ENCODE peak calls at places on chromosomes 4 and X, in seven cellular contexts. M, Z, X, E, N, V and W are unnamed samples.

GRCh38 chr4:76990288-76991080 is 40.9 kb downstream of the SEPTIN11 start:
- DNase-seq in M (peak; percentile 92), Z (no peak), X (no peak), E (no peak), N (no peak), V (peak; percentile 96), W (no peak)

GRCh38 chrX:54479471-54480122 is 16.4 kb downstream of the FGD1 start:
- DNase-seq in M (no peak), Z (no peak), X (no peak), E (peak; percentile 70), N (no peak), V (no peak), W (no peak)

GRCh38 chr4:1208266-1208961 is 36.0 kb upstream of the SPON2 start:
- DNase-seq in M (no peak), Z (peak; percentile 56), X (no peak), E (peak; percentile 79), N (no peak), V (peak; percentile 12), W (no peak)

GRCh38 chrX:154092371-154092770 is 5.1 kb downstream of the MECP2 start:
- DNase-seq in M (no peak), Z (no peak), X (no peak), E (no peak), N (no peak), V (no peak), W (no peak)

GRCh38 chr4:130675262-130675661 is 1579.3 kb downstream of the C4orf33 start:
- DNase-seq in M (no peak), Z (no peak), X (no peak), E (no peak), N (no peak), V (no peak), W (no peak)

GRCh38 chr4:37885496-37885895 is 5.4 kb upstream of the TBC1D1 start:
- DNase-seq in M (no peak), Z (no peak), X (no peak), E (no peak), N (no peak), V (peak; percentile 26), W (peak; percentile 77)

GRCh38 chr4:153434190-153434589 is 32.0 kb upstream of the TMEM131L start:
- DNase-seq in M (no peak), Z (no peak), X (no peak), E (no peak), N (no peak), V (no peak), W (no peak)

GRCh38 chr4:29052266-29052665 is 1667.9 kb upstream of the PCDH7 start:
- DNase-seq in M (no peak), Z (no peak), X (no peak), E (no peak), N (no peak), V (no peak), W (no peak)

GRCh38 chr4:11743961-11744360 is 315.3 kb upstream of the HS3ST1 start:
- DNase-seq in M (no peak), Z (no peak), X (no peak), E (no peak), N (no peak), V (no peak), W (no peak)

GRCh38 chrX:40434947-40435346 is 145.8 kb upstream of the ATP6AP2 start:
- DNase-seq in M (peak; percentile 39), Z (peak; percentile 59), X (no peak), E (peak; percentile 74), N (no peak), V (peak; percentile 23), W (no peak)

GRCh38 chrX:32421266-32421665 is 790.1 kb downstream of the DMD start:
- DNase-seq in M (peak; percentile 0), Z (no peak), X (no peak), E (no peak), N (no peak), V (no peak), W (no peak)

GRCh38 chr4:82560853-82561744 is 689 bp downstream of the TMEM150C start:
- DNase-seq in M (no peak), Z (no peak), X (no peak), E (no peak), N (no peak), V (no peak), W (no peak)

GRCh38 chrX:88991583-88992132 is 244.6 kb downstream of the CPXCR1 start:
- DNase-seq in M (no peak), Z (no peak), X (no peak), E (no peak), N (no peak), V (no peak), W (no peak)